ENCODE peak calls at places on chromosomes 11 and 22, in nine cellular contexts. A, R, C, B, U, W, G, K and P are unnamed samples.

GRCh38 chr22:27480487-27480886 is 321.1 kb downstream of the MN1 start:
- DNase-seq in A (no peak), R (peak; percentile 74), C (no peak), B (peak; percentile 42), U (no peak), W (peak; percentile 39), G (no peak), K (no peak), P (peak; percentile 93)

GRCh38 chr11:88420165-88420781 is 82.7 kb upstream of the CTSC start:
- DNase-seq in A (no peak), R (no peak), C (no peak), B (no peak), U (no peak), W (no peak), G (peak; percentile 48), K (no peak), P (no peak)

GRCh38 chr22:38201718-38202436 is at the start of gene MAFF:
- DNase-seq in A (peak; percentile 93), R (peak; percentile 92), C (peak; percentile 98), B (peak; percentile 99), U (peak; percentile 94), W (peak; percentile 95), G (peak; percentile 88), K (peak; percentile 96), P (peak; percentile 98)

GRCh38 chr11:78054971-78055370 is 8.7 kb upstream of the THRSP start:
- DNase-seq in A (no peak), R (no peak), C (no peak), B (no peak), U (no peak), W (no peak), G (no peak), K (no peak), P (no peak)

GRCh38 chr11:118592616-118593367 is 14.6 kb upstream of the PHLDB1 start:
- DNase-seq in A (no peak), R (no peak), C (no peak), B (no peak), U (no peak), W (no peak), G (peak; percentile 64), K (no peak), P (no peak)

GRCh38 chr11:111851636-111852035 is 19.7 kb downstream of the ALG9 start:
- DNase-seq in A (no peak), R (peak; percentile 14), C (no peak), B (peak; percentile 14), U (peak; percentile 15), W (no peak), G (no peak), K (no peak), P (peak; percentile 15)

GRCh38 chr22:47174096-47174495 is 411.6 kb downstream of the TBC1D22A start:
- DNase-seq in A (no peak), R (no peak), C (no peak), B (no peak), U (no peak), W (no peak), G (no peak), K (no peak), P (no peak)

GRCh38 chr11:78187366-78188011 is 937 bp downstream of the KCTD21 start:
- DNase-seq in A (peak; percentile 94), R (no peak), C (no peak), B (no peak), U (no peak), W (no peak), G (peak; percentile 40), K (no peak), P (no peak)

GRCh38 chr22:30542811-30543188 is 3.7 kb downstream of the SEC14L6 start:
- DNase-seq in A (no peak), R (no peak), C (no peak), B (no peak), U (no peak), W (no peak), G (no peak), K (no peak), P (no peak)

GRCh38 chr22:41898645-41899044 is 16.2 kb downstream of the SHISA8 start:
- DNase-seq in A (no peak), R (no peak), C (no peak), B (no peak), U (no peak), W (no peak), G (no peak), K (no peak), P (no peak)

GRCh38 chr11:112871909-112872511 is 89.2 kb upstream of the NCAM1 start:
- DNase-seq in A (no peak), R (no peak), C (no peak), B (no peak), U (no peak), W (no peak), G (no peak), K (no peak), P (no peak)

GRCh38 chr22:46763051-46763705 is 728 bp downstream of the TBC1D22A start:
- DNase-seq in A (peak; percentile 75), R (no peak), C (no peak), B (no peak), U (peak; percentile 86), W (no peak), G (no peak), K (peak; percentile 94), P (no peak)

GRCh38 chr11:17550455-17551346 is 3.6 kb downstream of the OTOG start:
- DNase-seq in A (no peak), R (no peak), C (no peak), B (no peak), U (no peak), W (no peak), G (no peak), K (no peak), P (no peak)

GRCh38 chr22:32558681-32559355 is 84.2 kb downstream of the FBXO7 start:
- DNase-seq in A (no peak), R (no peak), C (peak; percentile 69), B (peak; percentile 65), U (no peak), W (no peak), G (peak; percentile 72), K (no peak), P (no peak)

GRCh38 chr11:57905439-57905838 is 118.2 kb upstream of the OR9Q1 start:
- DNase-seq in A (no peak), R (no peak), C (peak; percentile 33), B (no peak), U (no peak), W (no peak), G (no peak), K (no peak), P (no peak)

GRCh38 chr11:121108413-121108812 is 7.4 kb downstream of the TECTA start:
- DNase-seq in A (no peak), R (no peak), C (no peak), B (no peak), U (no peak), W (no peak), G (no peak), K (no peak), P (no peak)

GRCh38 chr11:107590460-107591097 is 368 bp upstream of the ELMOD1 start:
- DNase-seq in A (no peak), R (no peak), C (no peak), B (no peak), U (no peak), W (peak; percentile 38), G (no peak), K (peak; percentile 58), P (peak; percentile 22)

GRCh38 chr11:86787651-86788050 is 12.7 kb upstream of the PRSS23 start:
- DNase-seq in A (no peak), R (no peak), C (no peak), B (no peak), U (no peak), W (no peak), G (no peak), K (no peak), P (no peak)

GRCh38 chr11:80844110-80844509 is 1403.3 kb upstream of the TENM4 start:
- DNase-seq in A (no peak), R (no peak), C (no peak), B (no peak), U (no peak), W (no peak), G (no peak), K (no peak), P (peak; percentile 25)

GRCh38 chr11:19435306-19435989 is 194.7 kb upstream of the E2F8 start:
- DNase-seq in A (no peak), R (no peak), C (no peak), B (no peak), U (no peak), W (no peak), G (no peak), K (peak; percentile 4), P (no peak)

GRCh38 chr11:92888701-92889100 is 80.8 kb upstream of the MTNR1B start:
- DNase-seq in A (no peak), R (no peak), C (no peak), B (no peak), U (no peak), W (no peak), G (no peak), K (no peak), P (no peak)

GRCh38 chr11:117143390-117143789 is 697 bp upstream of the PAFAH1B2 start:
- DNase-seq in A (no peak), R (no peak), C (peak; percentile 73), B (peak; percentile 72), U (peak; percentile 55), W (peak; percentile 31), G (peak; percentile 45), K (no peak), P (peak; percentile 57)

GRCh38 chr11:123060265-123061000 is 1.5 kb downstream of the HSPA8 start:
- DNase-seq in A (no peak), R (no peak), C (no peak), B (no peak), U (peak; percentile 42), W (no peak), G (no peak), K (peak; percentile 63), P (no peak)
- H3K4me1 ChIP-seq in A (peaks cover 71% of the 10 kb centered on the region), R (peaks cover 50% of the 10 kb centered on the region), C (peaks cover 13% of the 10 kb centered on the region), B (peaks cover 26% of the 10 kb centered on the region), U (peaks cover 56% of the 10 kb centered on the region), W (peaks cover 26% of the 10 kb centered on the region), G (peaks cover 46% of the 10 kb centered on the region), K (peaks cover 42% of the 10 kb centered on the region), P (peaks cover 33% of the 10 kb centered on the region)

DNA sequence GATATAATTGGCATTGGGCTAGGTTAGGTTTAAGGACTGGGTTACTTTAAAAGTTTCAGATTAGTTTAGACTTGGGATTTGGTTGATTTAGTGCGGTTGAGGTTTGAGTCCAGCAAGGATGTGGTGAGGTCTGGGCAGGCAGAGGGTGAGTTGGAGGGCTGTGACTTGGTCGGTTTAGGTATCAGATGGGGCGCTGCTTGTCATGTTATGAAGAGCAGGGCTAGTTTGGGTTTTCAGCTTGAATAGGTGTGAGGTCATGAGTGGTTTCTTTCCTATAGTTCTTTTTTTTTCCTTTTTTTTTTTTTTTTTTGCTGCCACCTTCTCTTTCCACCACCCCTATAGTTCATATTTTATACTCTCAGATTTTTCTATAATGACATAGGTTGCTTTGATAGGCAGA is 4.8 kb downstream of the CLCF1 start:
- DNase-seq in A (peak; percentile 51), R (no peak), C (no peak), B (no peak), U (no peak), W (no peak), G (no peak), K (peak; percentile 49), P (no peak)
- H3K4me1 ChIP-seq in A (peaks cover 71% of the 10 kb centered on the region), R (peaks cover 14% of the 10 kb centered on the region), C (peaks cover 21% of the 10 kb centered on the region), B (peaks cover 69% of the 10 kb centered on the region), U (peaks cover 37% of the 10 kb centered on the region), W (peaks cover 11% of the 10 kb centered on the region), G (peaks cover 60% of the 10 kb centered on the region), K (peaks cover 90% of the 10 kb centered on the region), P (peaks cover 23% of the 10 kb centered on the region)

GRCh38 chr11:109166441-109166840 is 255.5 kb upstream of the C11orf87 start:
- DNase-seq in A (no peak), R (no peak), C (no peak), B (no peak), U (no peak), W (no peak), G (no peak), K (no peak), P (no peak)
- H3K4me1 ChIP-seq in A (no peaks in the 10 kb centered on the region), R (no peaks in the 10 kb centered on the region), C (no peaks in the 10 kb centered on the region), B (no peaks in the 10 kb centered on the region), U (no peaks in the 10 kb centered on the region), W (peaks cover 14% of the 10 kb centered on the region), G (no peaks in the 10 kb centered on the region), K (no peaks in the 10 kb centered on the region), P (no peaks in the 10 kb centered on the region)

GRCh38 chr11:3162410-3163240 is 2.5 kb downstream of the OSBPL5 start:
- DNase-seq in A (no peak), R (no peak), C (no peak), B (no peak), U (no peak), W (no peak), G (no peak), K (no peak), P (no peak)
- H3K4me1 ChIP-seq in A (peaks cover 9% of the 10 kb centered on the region), R (no peaks in the 10 kb centered on the region), C (peaks cover 16% of the 10 kb centered on the region), B (peaks cover 13% of the 10 kb centered on the region), U (peaks cover under 1% of the 10 kb centered on the region), W (no peaks in the 10 kb centered on the region), G (peaks cover 35% of the 10 kb centered on the region), K (no peaks in the 10 kb centered on the region), P (peaks cover 51% of the 10 kb centered on the region)